ENCODE peak calls at places on chromosome 20, in seven cellular contexts. F is Panc1; C is mucosa of descending colon; E is HL-60; W is cardiac muscle cell; I is GM12878; L is CD8-positive, alpha-beta T cell. R is an unnamed sample.
A peak's percentile ranks its signal among the peaks of the same experiment; 100 is the strongest.

GRCh38 chr20:38725959-38726848 is 1.9 kb downstream of the SLC32A1 start:
- DNase-seq in E (peak; percentile 9), C (peak; percentile 45), I (no peak), F (no peak), L (peak; percentile 44), W (peak; percentile 46), R (no peak)

GRCh38 chr20:31751126-31751525 is 12.0 kb downstream of the TPX2 start:
- DNase-seq in C (no peak), L (no peak), F (no peak), I (no peak), E (no peak), W (peak; percentile 90), R (no peak)

GRCh38 chr20:58446938-58447265 is 57.9 kb downstream of the VAPB start:
- DNase-seq in C (no peak), E (no peak), I (no peak), W (no peak), L (no peak), F (no peak), R (no peak)

GRCh38 chr20:856361-856775 is 22.9 kb downstream of the FAM110A start:
- DNase-seq in L (peak; percentile 52), W (peak; percentile 73), F (peak; percentile 67), E (no peak), I (no peak), C (no peak), R (no peak)

GRCh38 chr20:20824924-20825584 is 112.6 kb upstream of the RALGAPA2 start:
- DNase-seq in F (no peak), E (peak; percentile 85), I (peak; percentile 11), W (peak; percentile 55), C (peak; percentile 68), L (peak; percentile 47), R (peak; percentile 58)

GRCh38 chr20:427849-428657 is 20.0 kb downstream of the RBCK1 start:
- DNase-seq in I (no peak), L (no peak), F (no peak), E (no peak), W (no peak), C (no peak), R (no peak)

GRCh38 chr20:48142258-48142657 is 357.0 kb upstream of the SULF2 start:
- DNase-seq in W (no peak), F (no peak), L (no peak), I (no peak), E (no peak), C (no peak), R (peak; percentile 14)

GRCh38 chr20:13121840-13122515 is 99.1 kb upstream of the ISM1 start:
- DNase-seq in C (no peak), W (no peak), E (no peak), I (no peak), F (no peak), L (no peak), R (no peak)

GRCh38 chr20:44404204-44405181 is 49.0 kb downstream of the HNF4A start:
- DNase-seq in E (no peak), I (no peak), C (no peak), W (no peak), L (no peak), F (no peak), R (no peak)

GRCh38 chr20:63122626-63123025 is 93.3 kb downstream of the YTHDF1 start:
- DNase-seq in C (no peak), E (no peak), F (no peak), W (no peak), I (no peak), L (no peak), R (peak; percentile 17)

GRCh38 chr20:32453467-32454163 is 95.5 kb downstream of the ASXL1 start:
- DNase-seq in W (no peak), E (no peak), F (no peak), I (no peak), C (peak; percentile 22), L (no peak), R (no peak)

DNA sequence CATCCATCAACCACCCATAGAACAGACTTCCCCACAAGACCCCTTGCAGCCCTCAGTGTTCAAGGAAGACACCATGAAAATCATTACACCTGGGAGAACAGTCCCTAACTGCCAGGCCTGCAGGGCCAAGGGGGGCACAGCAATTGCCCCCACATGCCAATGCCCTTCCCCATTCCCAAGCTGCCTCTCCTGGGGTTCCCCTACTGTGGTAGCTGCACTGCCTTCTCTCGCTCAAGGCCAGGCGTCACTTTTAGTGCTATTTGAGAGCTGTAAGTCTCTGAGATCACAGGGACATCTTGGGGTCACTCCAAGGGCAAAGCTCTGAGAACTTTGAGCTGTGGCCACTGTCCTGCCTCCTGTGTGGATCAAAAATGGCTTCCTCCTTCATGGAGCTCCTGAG is 6.0 kb upstream of the ACSS1 start:
- DNase-seq in L (no peak), E (no peak), I (no peak), C (peak; percentile 6), W (no peak), F (no peak), R (no peak)
- TF ChIP-seq CTCF in L (no peak), E (no peak), I (no peak), C (no peak), W (no peak), F (no peak), R (no peak)

GRCh38 chr20:4957187-4957586 is 44.1 kb downstream of the SLC23A2 start:
- DNase-seq in C (no peak), W (no peak), I (no peak), F (no peak), E (no peak), L (no peak), R (no peak)

GRCh38 chr20:4953881-4954280 is 47.4 kb downstream of the SLC23A2 start:
- DNase-seq in W (no peak), E (no peak), C (no peak), L (no peak), I (no peak), F (no peak), R (no peak)

GRCh38 chr20:4957939-4958362 is 43.4 kb downstream of the SLC23A2 start:
- DNase-seq in L (no peak), E (no peak), W (peak; percentile 44), I (no peak), F (no peak), C (no peak), R (no peak)

GRCh38 chr20:4959582-4959981 is 41.7 kb downstream of the SLC23A2 start:
- DNase-seq in E (peak; percentile 14), I (no peak), W (peak; percentile 44), L (no peak), F (no peak), C (no peak), R (no peak)

DNA sequence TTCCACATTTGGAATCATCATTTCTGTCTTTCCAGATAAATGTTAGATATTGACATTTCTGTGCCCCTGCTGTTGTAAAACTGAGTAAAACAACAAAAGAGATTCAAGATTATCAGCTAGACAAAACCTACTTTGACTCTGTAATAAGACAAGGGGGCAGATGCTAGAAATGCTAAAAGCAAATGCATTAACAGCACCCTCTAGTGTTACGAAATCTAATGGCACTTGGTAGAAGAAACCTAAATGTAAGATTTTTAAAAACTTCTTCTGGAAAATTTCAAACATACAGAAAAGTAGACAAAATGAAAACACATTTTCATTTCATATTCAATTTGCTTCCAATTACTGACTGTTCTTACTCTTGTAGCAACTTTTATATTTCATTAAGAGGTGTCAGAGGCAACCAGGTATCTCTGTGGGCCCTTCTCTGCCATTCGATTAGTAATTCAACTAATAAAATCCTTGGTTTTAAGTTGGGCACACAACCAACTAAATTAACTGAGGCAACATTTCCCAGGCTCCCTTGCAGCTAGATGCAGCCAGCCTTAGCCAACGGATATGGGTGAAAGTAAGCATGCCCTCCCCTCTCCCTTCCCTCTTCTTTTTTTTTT is 45.0 kb downstream of the SLC23A2 start:
- DNase-seq in F (peak; percentile 45), L (no peak), C (no peak), I (no peak), W (peak; percentile 80), E (peak; percentile 41), R (no peak)
- TF ChIP-seq CTCF in F (peak; percentile 81), L (peak; percentile 92), C (peak; percentile 66), I (peak; percentile 84), W (peak; percentile 79), E (peak; percentile 44), R (peak; percentile 85)

GRCh38 chr20:22557403-22558276 is 26.7 kb downstream of the FOXA2 start:
- DNase-seq in F (no peak), E (no peak), L (no peak), I (no peak), C (no peak), W (no peak), R (no peak)
- TF ChIP-seq CTCF in F (no peak), E (no peak), L (no peak), I (no peak), C (no peak), W (no peak), R (no peak)

GRCh38 chr20:18190466-18191233 is 53.0 kb downstream of the KAT14 start:
- DNase-seq in C (no peak), L (no peak), E (no peak), W (no peak), I (no peak), F (no peak), R (no peak)

GRCh38 chr20:18188446-18188845 is 50.8 kb downstream of the KAT14 start:
- DNase-seq in E (no peak), I (no peak), W (peak; percentile 64), C (no peak), F (no peak), L (no peak), R (no peak)

GRCh38 chr20:18195931-18196330 is 58.3 kb downstream of the KAT14 start:
- DNase-seq in W (no peak), C (no peak), F (no peak), I (no peak), L (no peak), E (no peak), R (no peak)

GRCh38 chr20:18187020-18187419 is 49.4 kb downstream of the KAT14 start:
- DNase-seq in W (no peak), I (no peak), E (no peak), F (no peak), L (no peak), C (no peak), R (no peak)

GRCh38 chr20:18191336-18191735 is 53.7 kb downstream of the KAT14 start:
- DNase-seq in I (no peak), W (no peak), F (no peak), C (no peak), E (no peak), L (no peak), R (no peak)
- TF ChIP-seq CTCF in I (no peak), W (no peak), F (no peak), C (no peak), E (no peak), L (no peak), R (no peak)